ENCODE peak calls at places on chromosome 19, in six cellular contexts. T, C, Q, M, X and G are unnamed samples.

GRCh38 chr19:35777961-35778360 is 2.6 kb downstream of the ARHGAP33 start:
- DNase-seq in T (no peak), C (no peak), Q (no peak), M (no peak), X (no peak), G (no peak)

GRCh38 chr19:14035706-14036105 is 4.1 kb downstream of the IL27RA start:
- DNase-seq in T (no peak), C (no peak), Q (no peak), M (no peak), X (no peak), G (no peak)

GRCh38 chr19:5225486-5226345 is 114.9 kb downstream of the PTPRS start:
- DNase-seq in T (peak), C (no peak), Q (peak), M (no peak), X (peak), G (no peak)

GRCh38 chr19:13966684-13967128 is 14.4 kb downstream of the DCAF15 start:
- DNase-seq in T (no peak), C (no peak), Q (no peak), M (no peak), X (no peak), G (no peak)

GRCh38 chr19:55041627-55042343 is 3.7 kb upstream of the GP6 start:
- DNase-seq in T (no peak), C (no peak), Q (peak), M (no peak), X (no peak), G (no peak)

GRCh38 chr19:50793558-50794065 is 3.4 kb downstream of the ACP4 start:
- DNase-seq in T (peak), C (no peak), Q (no peak), M (no peak), X (no peak), G (no peak)

GRCh38 chr19:51448011-51448744 is 10.1 kb downstream of the SIGLEC8 start:
- DNase-seq in T (no peak), C (no peak), Q (no peak), M (no peak), X (no peak), G (no peak)

GRCh38 chr19:5881543-5882299 is 11.4 kb upstream of the FUT5 start:
- DNase-seq in T (no peak), C (no peak), Q (no peak), M (no peak), X (no peak), G (no peak)

GRCh38 chr19:10114651-10115391 is 3.3 kb downstream of the P2RY11 start:
- DNase-seq in T (no peak), C (no peak), Q (peak), M (peak), X (no peak), G (no peak)

GRCh38 chr19:50719566-50719965 is at the start of gene SHANK1:
- DNase-seq in T (peak), C (no peak), Q (peak), M (no peak), X (no peak), G (no peak)

GRCh38 chr19:49333426-49334288 is 1.5 kb upstream of the CD37 start:
- DNase-seq in T (no peak), C (peak), Q (no peak), M (peak), X (no peak), G (no peak)

GRCh38 chr19:33963514-33963913 is 166.8 kb downstream of the KCTD15 start:
- DNase-seq in T (no peak), C (no peak), Q (no peak), M (no peak), X (no peak), G (no peak)

GRCh38 chr19:34831714-34832113 is 58.7 kb upstream of the ZNF599 start:
- DNase-seq in T (no peak), C (no peak), Q (no peak), M (no peak), X (no peak), G (no peak)

GRCh38 chr19:55494172-55494761 is 6.0 kb downstream of the SSC5D start:
- DNase-seq in T (no peak), C (no peak), Q (peak), M (no peak), X (no peak), G (no peak)

GRCh38 chr19:39810424-39810823 is 23.5 kb downstream of the DYRK1B start:
- DNase-seq in T (no peak), C (no peak), Q (no peak), M (no peak), X (no peak), G (no peak)

GRCh38 chr19:41376241-41376997 is at the start of gene TMEM91:
- DNase-seq in T (peak), C (no peak), Q (peak), M (no peak), X (no peak), G (no peak)

GRCh38 chr19:5214371-5214770 is 126.2 kb downstream of the PTPRS start:
- DNase-seq in T (no peak), C (no peak), Q (no peak), M (no peak), X (no peak), G (no peak)

GRCh38 chr19:18557474-18558201 is at the start of gene KXD1:
- DNase-seq in T (peak), C (peak), Q (peak), M (peak), X (peak), G (peak)

GRCh38 chr19:18558202-18558555 is 509 bp downstream of the KXD1 start:
- DNase-seq in T (no peak), C (no peak), Q (no peak), M (no peak), X (no peak), G (no peak)

GRCh38 chr19:18562086-18562485 is 4.4 kb downstream of the KXD1 start:
- DNase-seq in T (no peak), C (no peak), Q (no peak), M (no peak), X (no peak), G (no peak)

GRCh38 chr19:18558595-18558994 is 925 bp downstream of the KXD1 start:
- DNase-seq in T (no peak), C (no peak), Q (peak), M (no peak), X (no peak), G (no peak)

GRCh38 chr19:18559685-18560084 is 2.0 kb downstream of the KXD1 start:
- DNase-seq in T (no peak), C (no peak), Q (no peak), M (no peak), X (no peak), G (no peak)
- TF ChIP-seq POLR2A in T (no peak), C (no peak), Q (no peak), M (no peak), X (no peak), G (no peak)

DNA sequence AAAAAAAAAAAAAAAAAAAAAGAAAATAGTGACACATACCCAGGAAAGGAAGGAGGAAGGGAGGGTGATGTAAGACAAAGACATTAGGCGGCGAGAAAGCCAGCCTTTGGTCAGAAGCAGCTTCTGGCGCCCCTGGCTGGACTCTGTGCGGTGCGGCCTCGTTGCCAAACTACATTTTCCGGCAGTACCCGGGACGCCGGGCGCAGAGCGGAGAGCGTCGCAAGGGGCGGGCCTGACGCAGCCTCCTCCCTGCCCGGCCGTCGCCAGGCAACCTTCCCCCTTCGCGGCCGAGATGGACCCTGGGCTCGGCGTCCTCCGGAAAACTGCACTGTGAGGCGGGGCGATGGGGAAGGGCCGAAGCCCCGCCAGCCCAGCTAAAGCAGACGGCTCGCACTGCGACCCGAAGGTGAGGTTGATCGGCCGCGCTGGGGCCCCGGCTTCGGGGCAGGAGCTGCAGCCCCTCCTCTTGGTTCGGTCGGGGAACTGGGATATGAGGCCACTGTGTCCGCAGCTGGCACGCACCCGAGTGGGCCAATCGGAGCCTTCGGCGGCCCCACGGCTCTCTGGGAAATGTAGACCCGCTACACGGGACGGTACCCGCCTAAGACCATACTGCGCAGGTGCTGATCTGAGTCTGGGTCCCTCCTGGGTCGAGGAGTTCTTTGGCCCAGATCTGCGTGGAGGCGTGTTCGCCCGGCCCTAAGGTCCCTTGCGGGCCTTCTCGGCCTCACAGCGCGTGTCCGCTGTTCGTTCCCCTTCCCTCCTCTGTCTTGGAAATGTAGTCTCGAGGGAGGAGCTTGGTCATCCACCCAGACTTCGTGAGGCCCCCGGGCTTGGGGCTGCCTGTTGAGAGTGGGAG is 2.3 kb upstream of the MZF1 start:
- DNase-seq in T (peak), C (peak), Q (peak), M (peak), X (peak), G (peak)
- TF ChIP-seq TAF1 in T (peak), C (peak), Q (no peak), M (no peak), X (peak), G (peak)

DNA sequence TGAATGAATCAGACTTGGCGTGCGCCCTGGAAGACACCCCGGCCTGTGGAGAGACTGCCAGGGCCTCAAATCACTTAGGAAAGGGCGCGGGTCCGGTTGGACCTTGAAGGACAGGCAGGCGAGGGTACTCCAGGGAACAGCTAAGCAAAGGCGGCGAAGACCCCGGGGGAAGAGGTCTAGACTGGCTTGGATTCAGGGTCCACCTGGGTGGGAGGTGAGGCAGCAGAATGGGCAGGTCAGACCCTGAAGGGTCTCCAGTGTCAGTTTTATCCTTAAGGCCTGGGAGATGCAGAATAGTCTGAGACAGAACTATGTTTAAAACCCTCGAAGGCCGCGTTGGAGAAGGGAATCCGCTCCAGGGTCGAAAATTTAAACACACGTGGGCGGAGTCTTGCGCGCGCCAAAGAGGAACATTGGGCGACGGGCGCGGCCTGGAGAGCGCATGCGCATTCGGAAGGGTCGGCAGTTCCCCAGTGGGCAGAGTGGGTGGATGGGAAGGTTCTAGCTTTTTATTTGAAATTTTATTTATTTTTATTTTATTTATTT is 567 bp upstream of the SMG9 start:
- DNase-seq in T (peak), C (no peak), Q (peak), M (no peak), X (no peak), G (no peak)
- TF ChIP-seq POLR2AphosphoS5 in T (no peak), C (peak), Q (no peak), M (peak), X (no peak), G (peak)

GRCh38 chr19:8321067-8321759 is at the start of the genes NDUFA7 and RPS28:
- DNase-seq in T (peak), C (peak), Q (peak), M (peak), X (peak), G (peak)
- TF ChIP-seq POLR2A in T (peak), C (peak), Q (peak), M (peak), X (peak), G (peak)

DNA sequence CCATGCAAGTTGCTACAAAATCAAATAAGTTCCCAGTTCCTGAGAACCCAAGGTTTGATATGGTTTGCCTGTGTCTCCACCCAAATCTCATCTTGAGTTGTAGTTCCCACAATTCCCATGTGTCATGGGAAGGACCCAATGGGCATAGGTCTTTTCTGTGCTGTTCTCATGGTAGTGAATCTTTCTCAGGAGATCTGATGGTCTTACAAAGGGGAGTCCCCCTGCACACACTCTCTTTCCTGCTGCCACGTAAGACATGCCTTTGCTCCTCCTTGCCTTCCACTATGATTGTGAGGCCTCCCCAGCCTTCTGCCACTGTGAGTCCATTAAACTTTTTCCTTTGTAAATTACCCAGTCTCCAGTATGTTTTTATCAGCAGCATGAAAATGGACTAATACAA is 28.5 kb upstream of the TSHZ3 start:
- DNase-seq in T (no peak), C (no peak), Q (no peak), M (no peak), X (no peak), G (no peak)
- TF ChIP-seq TAF1 in T (no peak), C (no peak), Q (no peak), M (no peak), X (no peak), G (no peak)

DNA sequence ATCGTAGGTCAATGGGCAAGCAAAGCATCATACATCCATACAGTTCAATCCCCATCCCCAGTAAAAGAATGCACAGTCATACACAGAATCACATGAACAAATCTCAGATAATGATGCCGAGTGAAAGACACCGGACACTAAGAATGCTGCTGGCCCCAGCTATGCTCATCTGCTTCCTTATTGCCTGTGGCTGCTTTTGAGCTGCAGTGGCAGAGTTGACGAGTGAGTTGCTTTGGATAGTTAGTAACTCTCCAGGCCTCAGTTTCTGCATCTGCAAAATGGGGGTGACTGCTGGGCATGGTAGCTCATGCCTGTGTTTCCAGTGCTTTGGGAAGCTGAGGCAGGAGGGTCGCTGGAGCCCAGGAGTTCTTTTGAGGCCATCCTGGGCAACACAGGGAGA is 12.9 kb upstream of the NFIC start:
- DNase-seq in T (no peak), C (no peak), Q (no peak), M (no peak), X (no peak), G (no peak)
- TF ChIP-seq POLR2AphosphoS5 in T (no peak), C (no peak), Q (no peak), M (no peak), X (no peak), G (no peak)

GRCh38 chr19:23395041-23395721 is at the start of gene ZNF91:
- DNase-seq in T (peak), C (peak), Q (peak), M (peak), X (peak), G (peak)
- TF ChIP-seq POLR2A in T (peak), C (peak), Q (peak), M (peak), X (peak), G (peak)